ENCODE peak calls at places on chromosomes 5 and 9, in seven cellular contexts. One of them, this sample, is unnamed. For H3K9me3, the result is how much of the 10 kb centered on the place peaks cover.

GRCh38 chr9:33393581-33393980 is 8.8 kb downstream of the AQP7 start:
- DNase-seq in psoas muscle: peak
- DNase-seq in effector memory CD4-positive, alpha-beta T cell: no peak
- DNase-seq in trophoblast cell: no peak
- DNase-seq in cardiac muscle cell: no peak
- DNase-seq in CD8-positive, alpha-beta memory T cell: no peak
- DNase-seq in PC-3: no peak
- DNase-seq in this sample: no peak

GRCh38 chr5:160262151-160262550 is 32.8 kb downstream of the FABP6 start:
- DNase-seq in trophoblast cell: no peak
- DNase-seq in cardiac muscle cell: peak
- DNase-seq in psoas muscle: no peak
- DNase-seq in effector memory CD4-positive, alpha-beta T cell: no peak
- DNase-seq in PC-3: no peak
- DNase-seq in CD8-positive, alpha-beta memory T cell: no peak
- DNase-seq in this sample: no peak

GRCh38 chr5:132422720-132423442 is 53.4 kb downstream of the SLC22A5 start:
- DNase-seq in effector memory CD4-positive, alpha-beta T cell: no peak
- DNase-seq in cardiac muscle cell: peak
- DNase-seq in trophoblast cell: peak
- DNase-seq in CD8-positive, alpha-beta memory T cell: no peak
- DNase-seq in PC-3: peak
- DNase-seq in psoas muscle: peak
- DNase-seq in this sample: no peak

GRCh38 chr5:1668141-1668721 is 131.4 kb downstream of the MRPL36 start:
- DNase-seq in trophoblast cell: no peak
- DNase-seq in effector memory CD4-positive, alpha-beta T cell: no peak
- DNase-seq in psoas muscle: peak
- DNase-seq in cardiac muscle cell: no peak
- DNase-seq in PC-3: no peak
- DNase-seq in CD8-positive, alpha-beta memory T cell: no peak
- DNase-seq in this sample: no peak

GRCh38 chr5:57302164-57302563 is 128.3 kb downstream of the GPBP1 start:
- DNase-seq in PC-3: peak
- DNase-seq in effector memory CD4-positive, alpha-beta T cell: peak
- DNase-seq in psoas muscle: no peak
- DNase-seq in CD8-positive, alpha-beta memory T cell: no peak
- DNase-seq in cardiac muscle cell: no peak
- DNase-seq in trophoblast cell: no peak
- DNase-seq in this sample: no peak

GRCh38 chr5:15791274-15791673 is 291.3 kb downstream of the FBXL7 start:
- DNase-seq in psoas muscle: no peak
- DNase-seq in effector memory CD4-positive, alpha-beta T cell: no peak
- DNase-seq in CD8-positive, alpha-beta memory T cell: no peak
- DNase-seq in trophoblast cell: no peak
- DNase-seq in PC-3: peak
- DNase-seq in cardiac muscle cell: no peak
- DNase-seq in this sample: no peak

GRCh38 chr5:171387970-171388815 is 544 bp downstream of the NPM1 start:
- DNase-seq in PC-3: peak
- DNase-seq in cardiac muscle cell: peak
- DNase-seq in trophoblast cell: peak
- DNase-seq in effector memory CD4-positive, alpha-beta T cell: peak
- DNase-seq in psoas muscle: peak
- DNase-seq in CD8-positive, alpha-beta memory T cell: peak
- DNase-seq in this sample: peak

GRCh38 chr5:81408496-81408895 is 14.6 kb upstream of the ACOT12 start:
- DNase-seq in PC-3: no peak
- DNase-seq in effector memory CD4-positive, alpha-beta T cell: no peak
- DNase-seq in cardiac muscle cell: no peak
- DNase-seq in trophoblast cell: no peak
- DNase-seq in psoas muscle: no peak
- DNase-seq in CD8-positive, alpha-beta memory T cell: no peak
- DNase-seq in this sample: no peak

GRCh38 chr9:4859035-4859434 is 66.3 kb downstream of the RCL1 start:
- DNase-seq in trophoblast cell: no peak
- DNase-seq in effector memory CD4-positive, alpha-beta T cell: no peak
- DNase-seq in psoas muscle: no peak
- DNase-seq in PC-3: no peak
- DNase-seq in cardiac muscle cell: no peak
- DNase-seq in CD8-positive, alpha-beta memory T cell: no peak
- DNase-seq in this sample: no peak

GRCh38 chr5:56255521-56255920 is 22.4 kb upstream of the ANKRD55 start:
- DNase-seq in psoas muscle: no peak
- DNase-seq in CD8-positive, alpha-beta memory T cell: no peak
- DNase-seq in effector memory CD4-positive, alpha-beta T cell: no peak
- DNase-seq in trophoblast cell: no peak
- DNase-seq in PC-3: no peak
- DNase-seq in cardiac muscle cell: no peak
- DNase-seq in this sample: no peak

GRCh38 chr9:70480405-70480980 is 66.0 kb upstream of the KLF9 start:
- DNase-seq in CD8-positive, alpha-beta memory T cell: no peak
- DNase-seq in trophoblast cell: no peak
- DNase-seq in effector memory CD4-positive, alpha-beta T cell: no peak
- DNase-seq in psoas muscle: peak
- DNase-seq in cardiac muscle cell: no peak
- DNase-seq in PC-3: peak
- DNase-seq in this sample: no peak

GRCh38 chr5:122415481-122416120 is 103.6 kb downstream of the SNCAIP start:
- DNase-seq in psoas muscle: peak
- DNase-seq in PC-3: peak
- DNase-seq in effector memory CD4-positive, alpha-beta T cell: no peak
- DNase-seq in cardiac muscle cell: peak
- DNase-seq in trophoblast cell: peak
- DNase-seq in CD8-positive, alpha-beta memory T cell: no peak
- DNase-seq in this sample: no peak

GRCh38 chr9:2317591-2317990 is 302.4 kb downstream of the SMARCA2 start:
- DNase-seq in psoas muscle: no peak
- DNase-seq in PC-3: no peak
- DNase-seq in cardiac muscle cell: no peak
- DNase-seq in trophoblast cell: peak
- DNase-seq in effector memory CD4-positive, alpha-beta T cell: no peak
- DNase-seq in CD8-positive, alpha-beta memory T cell: no peak
- DNase-seq in this sample: no peak

GRCh38 chr9:2319421-2319820 is 302.2 kb upstream of the VLDLR start:
- DNase-seq in psoas muscle: no peak
- DNase-seq in PC-3: no peak
- DNase-seq in CD8-positive, alpha-beta memory T cell: no peak
- DNase-seq in trophoblast cell: no peak
- DNase-seq in cardiac muscle cell: no peak
- DNase-seq in effector memory CD4-positive, alpha-beta T cell: no peak
- DNase-seq in this sample: no peak

GRCh38 chr9:2311920-2312319 is 296.8 kb downstream of the SMARCA2 start:
- DNase-seq in PC-3: no peak
- DNase-seq in trophoblast cell: no peak
- DNase-seq in psoas muscle: no peak
- DNase-seq in effector memory CD4-positive, alpha-beta T cell: no peak
- DNase-seq in CD8-positive, alpha-beta memory T cell: no peak
- DNase-seq in cardiac muscle cell: no peak
- DNase-seq in this sample: no peak

DNA sequence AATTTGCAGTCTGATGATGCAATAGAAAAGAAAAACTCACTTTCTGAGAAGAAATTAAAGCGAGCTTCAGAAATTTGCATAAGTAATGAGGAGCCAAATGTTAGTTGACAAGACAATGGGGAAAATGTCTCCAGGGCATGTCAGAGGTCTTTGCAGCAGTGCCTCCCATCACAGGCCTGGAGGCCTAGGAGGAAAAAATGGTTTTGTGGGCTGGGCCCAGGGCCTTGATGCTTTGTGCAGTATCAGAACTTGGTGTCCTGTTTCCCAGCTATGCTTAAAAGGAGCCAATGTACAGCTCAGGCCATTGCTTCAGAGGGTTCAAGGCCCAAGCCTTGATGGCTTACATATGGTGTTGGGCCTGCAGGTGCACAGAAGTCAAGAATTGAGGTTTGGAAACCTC is 298.4 kb downstream of the SMARCA2 start:
- DNase-seq in effector memory CD4-positive, alpha-beta T cell: no peak
- DNase-seq in cardiac muscle cell: no peak
- DNase-seq in psoas muscle: no peak
- DNase-seq in CD8-positive, alpha-beta memory T cell: no peak
- DNase-seq in PC-3: no peak
- DNase-seq in trophoblast cell: no peak
- DNase-seq in this sample: no peak
- H3K9me3 ChIP-seq in effector memory CD4-positive, alpha-beta T cell: under half
- H3K9me3 ChIP-seq in cardiac muscle cell: under half
- H3K9me3 ChIP-seq in psoas muscle: under half
- H3K9me3 ChIP-seq in CD8-positive, alpha-beta memory T cell: under half
- H3K9me3 ChIP-seq in PC-3: under half
- H3K9me3 ChIP-seq in trophoblast cell: under half
- H3K9me3 ChIP-seq in this sample: under half

GRCh38 chr5:134976841-134977240 is 9.1 kb downstream of the CATSPER3 start:
- DNase-seq in cardiac muscle cell: no peak
- DNase-seq in PC-3: no peak
- DNase-seq in trophoblast cell: no peak
- DNase-seq in CD8-positive, alpha-beta memory T cell: no peak
- DNase-seq in effector memory CD4-positive, alpha-beta T cell: no peak
- DNase-seq in psoas muscle: no peak
- DNase-seq in this sample: no peak

GRCh38 chr5:134979416-134979815 is 11.7 kb downstream of the CATSPER3 start:
- DNase-seq in CD8-positive, alpha-beta memory T cell: no peak
- DNase-seq in effector memory CD4-positive, alpha-beta T cell: no peak
- DNase-seq in trophoblast cell: peak
- DNase-seq in cardiac muscle cell: no peak
- DNase-seq in PC-3: no peak
- DNase-seq in psoas muscle: no peak
- DNase-seq in this sample: no peak

DNA sequence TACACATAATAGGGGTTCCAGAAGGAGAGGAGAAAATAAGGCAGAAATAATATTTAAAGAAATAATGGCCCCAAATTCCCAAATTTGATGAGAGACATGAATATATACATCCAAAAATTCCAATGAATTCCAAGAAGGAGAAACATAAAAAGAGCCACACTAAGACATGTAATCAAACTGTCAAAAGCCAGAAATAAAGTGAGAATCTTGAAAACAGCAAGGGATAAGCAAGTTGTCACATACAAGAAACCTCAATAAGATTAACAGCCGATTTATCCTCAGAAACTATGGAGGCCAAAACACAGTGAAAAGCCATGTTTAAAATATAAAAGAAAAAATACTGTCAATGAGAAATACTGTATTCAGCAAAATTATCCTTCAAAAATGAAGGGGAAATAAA is 14.5 kb downstream of the CATSPER3 start:
- DNase-seq in psoas muscle: no peak
- DNase-seq in trophoblast cell: no peak
- DNase-seq in effector memory CD4-positive, alpha-beta T cell: no peak
- DNase-seq in PC-3: no peak
- DNase-seq in CD8-positive, alpha-beta memory T cell: no peak
- DNase-seq in cardiac muscle cell: no peak
- DNase-seq in this sample: no peak
- H3K9me3 ChIP-seq in psoas muscle: under half
- H3K9me3 ChIP-seq in trophoblast cell: under half
- H3K9me3 ChIP-seq in effector memory CD4-positive, alpha-beta T cell: under half
- H3K9me3 ChIP-seq in PC-3: under half
- H3K9me3 ChIP-seq in CD8-positive, alpha-beta memory T cell: under half
- H3K9me3 ChIP-seq in cardiac muscle cell: under half
- H3K9me3 ChIP-seq in this sample: under half

GRCh38 chr5:179129607-179130071 is 69.5 kb downstream of the ZNF354C start:
- DNase-seq in cardiac muscle cell: no peak
- DNase-seq in effector memory CD4-positive, alpha-beta T cell: no peak
- DNase-seq in PC-3: no peak
- DNase-seq in CD8-positive, alpha-beta memory T cell: no peak
- DNase-seq in trophoblast cell: no peak
- DNase-seq in psoas muscle: no peak
- DNase-seq in this sample: no peak
- H3K9me3 ChIP-seq in cardiac muscle cell: under half
- H3K9me3 ChIP-seq in effector memory CD4-positive, alpha-beta T cell: under half
- H3K9me3 ChIP-seq in PC-3: under half
- H3K9me3 ChIP-seq in CD8-positive, alpha-beta memory T cell: under half
- H3K9me3 ChIP-seq in trophoblast cell: half or more
- H3K9me3 ChIP-seq in psoas muscle: under half
- H3K9me3 ChIP-seq in this sample: under half

GRCh38 chr5:178293400-178293799 is 60.8 kb upstream of the PHYKPL start:
- DNase-seq in trophoblast cell: no peak
- DNase-seq in CD8-positive, alpha-beta memory T cell: no peak
- DNase-seq in effector memory CD4-positive, alpha-beta T cell: no peak
- DNase-seq in PC-3: no peak
- DNase-seq in cardiac muscle cell: no peak
- DNase-seq in psoas muscle: peak
- DNase-seq in this sample: no peak
- H3K9me3 ChIP-seq in trophoblast cell: under half
- H3K9me3 ChIP-seq in CD8-positive, alpha-beta memory T cell: under half
- H3K9me3 ChIP-seq in effector memory CD4-positive, alpha-beta T cell: under half
- H3K9me3 ChIP-seq in PC-3: under half
- H3K9me3 ChIP-seq in cardiac muscle cell: under half
- H3K9me3 ChIP-seq in psoas muscle: under half
- H3K9me3 ChIP-seq in this sample: under half